ENCODE peak calls at places on chromosomes 1 and 21, in ten cellular contexts. One of them, this sample, is unnamed.

GRCh38 chr1:184759651-184760050 is 5.0 kb upstream of the EDEM3 start:
- DNase-seq in tibial artery: no peak
- DNase-seq in stimulated activated CD4-positive, alpha-beta T cell treated with anti-CD3 and anti-CD28 coated beads, Interleukin-1b, Interleukin-23, amount 100 ng/mL, for 24 hours: no peak
- DNase-seq in AG08396: no peak
- DNase-seq in NCI-H82: no peak
- DNase-seq in left colon: no peak
- DNase-seq in stimulated activated CD8-positive, alpha-beta memory T cell treated with anti-CD3 and anti-CD28 coated beads, Interleukin-4, amount 100 ng/mL, for 4 hours: no peak
- DNase-seq in progenitor cell of endocrine pancreas: no peak
- DNase-seq in fibroblast of the aortic adventitia: no peak
- DNase-seq in pancreas: no peak
- DNase-seq in this sample: no peak

GRCh38 chr1:213681788-213682340 is 305.9 kb upstream of the PROX1 start:
- DNase-seq in tibial artery: no peak
- DNase-seq in fibroblast of the aortic adventitia: no peak
- DNase-seq in stimulated activated CD4-positive, alpha-beta T cell treated with anti-CD3 and anti-CD28 coated beads, Interleukin-1b, Interleukin-23, amount 100 ng/mL, for 24 hours: no peak
- DNase-seq in NCI-H82: no peak
- DNase-seq in AG08396: no peak
- DNase-seq in pancreas: no peak
- DNase-seq in progenitor cell of endocrine pancreas: no peak
- DNase-seq in left colon: no peak
- DNase-seq in stimulated activated CD8-positive, alpha-beta memory T cell treated with anti-CD3 and anti-CD28 coated beads, Interleukin-4, amount 100 ng/mL, for 4 hours: no peak
- DNase-seq in this sample: no peak

GRCh38 chr1:17013598-17014320 is 2.0 kb upstream of the ATP13A2 start:
- DNase-seq in AG08396: no peak
- DNase-seq in tibial artery: peak
- DNase-seq in pancreas: no peak
- DNase-seq in left colon: no peak
- DNase-seq in stimulated activated CD4-positive, alpha-beta T cell treated with anti-CD3 and anti-CD28 coated beads, Interleukin-1b, Interleukin-23, amount 100 ng/mL, for 24 hours: no peak
- DNase-seq in progenitor cell of endocrine pancreas: no peak
- DNase-seq in NCI-H82: no peak
- DNase-seq in fibroblast of the aortic adventitia: no peak
- DNase-seq in stimulated activated CD8-positive, alpha-beta memory T cell treated with anti-CD3 and anti-CD28 coated beads, Interleukin-4, amount 100 ng/mL, for 4 hours: no peak
- DNase-seq in this sample: peak

GRCh38 chr1:162215902-162216301 is 146.4 kb downstream of the NOS1AP start:
- DNase-seq in AG08396: no peak
- DNase-seq in tibial artery: no peak
- DNase-seq in pancreas: no peak
- DNase-seq in progenitor cell of endocrine pancreas: no peak
- DNase-seq in NCI-H82: no peak
- DNase-seq in fibroblast of the aortic adventitia: no peak
- DNase-seq in left colon: peak
- DNase-seq in stimulated activated CD4-positive, alpha-beta T cell treated with anti-CD3 and anti-CD28 coated beads, Interleukin-1b, Interleukin-23, amount 100 ng/mL, for 24 hours: no peak
- DNase-seq in stimulated activated CD8-positive, alpha-beta memory T cell treated with anti-CD3 and anti-CD28 coated beads, Interleukin-4, amount 100 ng/mL, for 4 hours: no peak
- DNase-seq in this sample: no peak

GRCh38 chr1:220219136-220219442 is 53.2 kb downstream of the RAB3GAP2 start:
- DNase-seq in fibroblast of the aortic adventitia: no peak
- DNase-seq in left colon: no peak
- DNase-seq in stimulated activated CD8-positive, alpha-beta memory T cell treated with anti-CD3 and anti-CD28 coated beads, Interleukin-4, amount 100 ng/mL, for 4 hours: no peak
- DNase-seq in progenitor cell of endocrine pancreas: no peak
- DNase-seq in stimulated activated CD4-positive, alpha-beta T cell treated with anti-CD3 and anti-CD28 coated beads, Interleukin-1b, Interleukin-23, amount 100 ng/mL, for 24 hours: no peak
- DNase-seq in pancreas: no peak
- DNase-seq in tibial artery: no peak
- DNase-seq in NCI-H82: peak
- DNase-seq in AG08396: no peak
- DNase-seq in this sample: no peak

GRCh38 chr1:67888707-67889106 is 55.4 kb upstream of the GNG12 start:
- DNase-seq in left colon: no peak
- DNase-seq in stimulated activated CD4-positive, alpha-beta T cell treated with anti-CD3 and anti-CD28 coated beads, Interleukin-1b, Interleukin-23, amount 100 ng/mL, for 24 hours: no peak
- DNase-seq in progenitor cell of endocrine pancreas: no peak
- DNase-seq in AG08396: peak
- DNase-seq in pancreas: no peak
- DNase-seq in NCI-H82: no peak
- DNase-seq in fibroblast of the aortic adventitia: no peak
- DNase-seq in stimulated activated CD8-positive, alpha-beta memory T cell treated with anti-CD3 and anti-CD28 coated beads, Interleukin-4, amount 100 ng/mL, for 4 hours: no peak
- DNase-seq in tibial artery: no peak
- DNase-seq in this sample: no peak

GRCh38 chr1:234969630-234970370 is 158.8 kb downstream of the TOMM20 start:
- DNase-seq in left colon: no peak
- DNase-seq in AG08396: peak
- DNase-seq in stimulated activated CD4-positive, alpha-beta T cell treated with anti-CD3 and anti-CD28 coated beads, Interleukin-1b, Interleukin-23, amount 100 ng/mL, for 24 hours: no peak
- DNase-seq in fibroblast of the aortic adventitia: peak
- DNase-seq in tibial artery: no peak
- DNase-seq in stimulated activated CD8-positive, alpha-beta memory T cell treated with anti-CD3 and anti-CD28 coated beads, Interleukin-4, amount 100 ng/mL, for 4 hours: no peak
- DNase-seq in progenitor cell of endocrine pancreas: peak
- DNase-seq in NCI-H82: peak
- DNase-seq in pancreas: peak
- DNase-seq in this sample: peak

GRCh38 chr1:203675596-203676347 is 49.1 kb downstream of the ATP2B4 start:
- DNase-seq in stimulated activated CD4-positive, alpha-beta T cell treated with anti-CD3 and anti-CD28 coated beads, Interleukin-1b, Interleukin-23, amount 100 ng/mL, for 24 hours: no peak
- DNase-seq in pancreas: peak
- DNase-seq in NCI-H82: no peak
- DNase-seq in fibroblast of the aortic adventitia: no peak
- DNase-seq in stimulated activated CD8-positive, alpha-beta memory T cell treated with anti-CD3 and anti-CD28 coated beads, Interleukin-4, amount 100 ng/mL, for 4 hours: no peak
- DNase-seq in progenitor cell of endocrine pancreas: no peak
- DNase-seq in tibial artery: no peak
- DNase-seq in left colon: peak
- DNase-seq in AG08396: no peak
- DNase-seq in this sample: no peak

GRCh38 chr1:43285269-43285986 is at the start of gene C1orf210:
- DNase-seq in stimulated activated CD8-positive, alpha-beta memory T cell treated with anti-CD3 and anti-CD28 coated beads, Interleukin-4, amount 100 ng/mL, for 4 hours: no peak
- DNase-seq in stimulated activated CD4-positive, alpha-beta T cell treated with anti-CD3 and anti-CD28 coated beads, Interleukin-1b, Interleukin-23, amount 100 ng/mL, for 24 hours: no peak
- DNase-seq in left colon: peak
- DNase-seq in progenitor cell of endocrine pancreas: peak
- DNase-seq in tibial artery: no peak
- DNase-seq in pancreas: peak
- DNase-seq in NCI-H82: no peak
- DNase-seq in fibroblast of the aortic adventitia: no peak
- DNase-seq in AG08396: no peak
- DNase-seq in this sample: no peak

GRCh38 chr1:88609051-88609450 is 75.0 kb upstream of the PKN2 start:
- DNase-seq in stimulated activated CD8-positive, alpha-beta memory T cell treated with anti-CD3 and anti-CD28 coated beads, Interleukin-4, amount 100 ng/mL, for 4 hours: no peak
- DNase-seq in pancreas: no peak
- DNase-seq in stimulated activated CD4-positive, alpha-beta T cell treated with anti-CD3 and anti-CD28 coated beads, Interleukin-1b, Interleukin-23, amount 100 ng/mL, for 24 hours: no peak
- DNase-seq in tibial artery: no peak
- DNase-seq in left colon: no peak
- DNase-seq in AG08396: no peak
- DNase-seq in fibroblast of the aortic adventitia: no peak
- DNase-seq in NCI-H82: no peak
- DNase-seq in progenitor cell of endocrine pancreas: no peak
- DNase-seq in this sample: no peak

GRCh38 chr1:8388732-8389562 is 71.0 kb downstream of the SLC45A1 start:
- DNase-seq in progenitor cell of endocrine pancreas: no peak
- DNase-seq in NCI-H82: no peak
- DNase-seq in left colon: no peak
- DNase-seq in tibial artery: no peak
- DNase-seq in stimulated activated CD4-positive, alpha-beta T cell treated with anti-CD3 and anti-CD28 coated beads, Interleukin-1b, Interleukin-23, amount 100 ng/mL, for 24 hours: no peak
- DNase-seq in pancreas: no peak
- DNase-seq in AG08396: no peak
- DNase-seq in stimulated activated CD8-positive, alpha-beta memory T cell treated with anti-CD3 and anti-CD28 coated beads, Interleukin-4, amount 100 ng/mL, for 4 hours: no peak
- DNase-seq in fibroblast of the aortic adventitia: no peak
- DNase-seq in this sample: no peak

GRCh38 chr1:201406831-201407406 is 7.8 kb upstream of the LAD1 start:
- DNase-seq in left colon: peak
- DNase-seq in progenitor cell of endocrine pancreas: no peak
- DNase-seq in fibroblast of the aortic adventitia: no peak
- DNase-seq in stimulated activated CD4-positive, alpha-beta T cell treated with anti-CD3 and anti-CD28 coated beads, Interleukin-1b, Interleukin-23, amount 100 ng/mL, for 24 hours: no peak
- DNase-seq in AG08396: no peak
- DNase-seq in stimulated activated CD8-positive, alpha-beta memory T cell treated with anti-CD3 and anti-CD28 coated beads, Interleukin-4, amount 100 ng/mL, for 4 hours: no peak
- DNase-seq in pancreas: no peak
- DNase-seq in NCI-H82: no peak
- DNase-seq in tibial artery: no peak
- DNase-seq in this sample: no peak

GRCh38 chr1:15848143-15848928 is 829 bp downstream of the SPEN start:
- DNase-seq in stimulated activated CD4-positive, alpha-beta T cell treated with anti-CD3 and anti-CD28 coated beads, Interleukin-1b, Interleukin-23, amount 100 ng/mL, for 24 hours: no peak
- DNase-seq in AG08396: peak
- DNase-seq in NCI-H82: peak
- DNase-seq in fibroblast of the aortic adventitia: peak
- DNase-seq in progenitor cell of endocrine pancreas: peak
- DNase-seq in pancreas: peak
- DNase-seq in left colon: no peak
- DNase-seq in stimulated activated CD8-positive, alpha-beta memory T cell treated with anti-CD3 and anti-CD28 coated beads, Interleukin-4, amount 100 ng/mL, for 4 hours: no peak
- DNase-seq in tibial artery: peak
- DNase-seq in this sample: peak

GRCh38 chr1:53001128-53001527 is 60.9 kb upstream of the PODN start:
- DNase-seq in AG08396: no peak
- DNase-seq in tibial artery: no peak
- DNase-seq in pancreas: no peak
- DNase-seq in left colon: no peak
- DNase-seq in stimulated activated CD8-positive, alpha-beta memory T cell treated with anti-CD3 and anti-CD28 coated beads, Interleukin-4, amount 100 ng/mL, for 4 hours: no peak
- DNase-seq in fibroblast of the aortic adventitia: no peak
- DNase-seq in progenitor cell of endocrine pancreas: no peak
- DNase-seq in stimulated activated CD4-positive, alpha-beta T cell treated with anti-CD3 and anti-CD28 coated beads, Interleukin-1b, Interleukin-23, amount 100 ng/mL, for 24 hours: no peak
- DNase-seq in NCI-H82: no peak
- DNase-seq in this sample: no peak

GRCh38 chr21:45154511-45155508 is 80.4 kb downstream of the ADARB1 start:
- DNase-seq in stimulated activated CD4-positive, alpha-beta T cell treated with anti-CD3 and anti-CD28 coated beads, Interleukin-1b, Interleukin-23, amount 100 ng/mL, for 24 hours: no peak
- DNase-seq in fibroblast of the aortic adventitia: peak
- DNase-seq in progenitor cell of endocrine pancreas: no peak
- DNase-seq in left colon: no peak
- DNase-seq in stimulated activated CD8-positive, alpha-beta memory T cell treated with anti-CD3 and anti-CD28 coated beads, Interleukin-4, amount 100 ng/mL, for 4 hours: no peak
- DNase-seq in pancreas: no peak
- DNase-seq in NCI-H82: no peak
- DNase-seq in tibial artery: peak
- DNase-seq in AG08396: peak
- DNase-seq in this sample: no peak

GRCh38 chr1:222777463-222777862 is 37.4 kb upstream of the DISP1 start:
- DNase-seq in left colon: no peak
- DNase-seq in pancreas: no peak
- DNase-seq in AG08396: no peak
- DNase-seq in progenitor cell of endocrine pancreas: no peak
- DNase-seq in stimulated activated CD8-positive, alpha-beta memory T cell treated with anti-CD3 and anti-CD28 coated beads, Interleukin-4, amount 100 ng/mL, for 4 hours: no peak
- DNase-seq in fibroblast of the aortic adventitia: peak
- DNase-seq in NCI-H82: no peak
- DNase-seq in stimulated activated CD4-positive, alpha-beta T cell treated with anti-CD3 and anti-CD28 coated beads, Interleukin-1b, Interleukin-23, amount 100 ng/mL, for 24 hours: no peak
- DNase-seq in tibial artery: no peak
- DNase-seq in this sample: no peak

GRCh38 chr1:55362558-55362957 is 147.4 kb upstream of the USP24 start:
- DNase-seq in stimulated activated CD4-positive, alpha-beta T cell treated with anti-CD3 and anti-CD28 coated beads, Interleukin-1b, Interleukin-23, amount 100 ng/mL, for 24 hours: no peak
- DNase-seq in left colon: no peak
- DNase-seq in tibial artery: no peak
- DNase-seq in AG08396: peak
- DNase-seq in stimulated activated CD8-positive, alpha-beta memory T cell treated with anti-CD3 and anti-CD28 coated beads, Interleukin-4, amount 100 ng/mL, for 4 hours: no peak
- DNase-seq in fibroblast of the aortic adventitia: peak
- DNase-seq in progenitor cell of endocrine pancreas: no peak
- DNase-seq in pancreas: no peak
- DNase-seq in NCI-H82: no peak
- DNase-seq in this sample: no peak

GRCh38 chr1:111045033-111045722 is 81.5 kb upstream of the LRIF1 start:
- DNase-seq in pancreas: no peak
- DNase-seq in stimulated activated CD8-positive, alpha-beta memory T cell treated with anti-CD3 and anti-CD28 coated beads, Interleukin-4, amount 100 ng/mL, for 4 hours: no peak
- DNase-seq in fibroblast of the aortic adventitia: peak
- DNase-seq in NCI-H82: no peak
- DNase-seq in AG08396: no peak
- DNase-seq in left colon: no peak
- DNase-seq in progenitor cell of endocrine pancreas: no peak
- DNase-seq in tibial artery: no peak
- DNase-seq in stimulated activated CD4-positive, alpha-beta T cell treated with anti-CD3 and anti-CD28 coated beads, Interleukin-1b, Interleukin-23, amount 100 ng/mL, for 24 hours: no peak
- DNase-seq in this sample: no peak

GRCh38 chr1:22387888-22388564 is 63.6 kb upstream of the ZBTB40 start:
- DNase-seq in AG08396: no peak
- DNase-seq in NCI-H82: no peak
- DNase-seq in left colon: no peak
- DNase-seq in fibroblast of the aortic adventitia: peak
- DNase-seq in progenitor cell of endocrine pancreas: no peak
- DNase-seq in pancreas: no peak
- DNase-seq in stimulated activated CD4-positive, alpha-beta T cell treated with anti-CD3 and anti-CD28 coated beads, Interleukin-1b, Interleukin-23, amount 100 ng/mL, for 24 hours: no peak
- DNase-seq in tibial artery: no peak
- DNase-seq in stimulated activated CD8-positive, alpha-beta memory T cell treated with anti-CD3 and anti-CD28 coated beads, Interleukin-4, amount 100 ng/mL, for 4 hours: no peak
- DNase-seq in this sample: no peak

GRCh38 chr1:89607888-89608626 is 24.9 kb upstream of the LRRC8C start:
- DNase-seq in NCI-H82: peak
- DNase-seq in stimulated activated CD4-positive, alpha-beta T cell treated with anti-CD3 and anti-CD28 coated beads, Interleukin-1b, Interleukin-23, amount 100 ng/mL, for 24 hours: no peak
- DNase-seq in stimulated activated CD8-positive, alpha-beta memory T cell treated with anti-CD3 and anti-CD28 coated beads, Interleukin-4, amount 100 ng/mL, for 4 hours: no peak
- DNase-seq in pancreas: no peak
- DNase-seq in left colon: no peak
- DNase-seq in fibroblast of the aortic adventitia: no peak
- DNase-seq in progenitor cell of endocrine pancreas: no peak
- DNase-seq in AG08396: no peak
- DNase-seq in tibial artery: no peak
- DNase-seq in this sample: no peak

GRCh38 chr1:225950905-225951351 is 9.9 kb upstream of the LEFTY2 start:
- DNase-seq in stimulated activated CD4-positive, alpha-beta T cell treated with anti-CD3 and anti-CD28 coated beads, Interleukin-1b, Interleukin-23, amount 100 ng/mL, for 24 hours: no peak
- DNase-seq in NCI-H82: peak
- DNase-seq in pancreas: no peak
- DNase-seq in left colon: no peak
- DNase-seq in fibroblast of the aortic adventitia: no peak
- DNase-seq in tibial artery: no peak
- DNase-seq in AG08396: no peak
- DNase-seq in progenitor cell of endocrine pancreas: no peak
- DNase-seq in stimulated activated CD8-positive, alpha-beta memory T cell treated with anti-CD3 and anti-CD28 coated beads, Interleukin-4, amount 100 ng/mL, for 4 hours: no peak
- DNase-seq in this sample: no peak

GRCh38 chr21:25281134-25281533 is 326.1 kb downstream of the MRPL39 start:
- DNase-seq in left colon: no peak
- DNase-seq in stimulated activated CD4-positive, alpha-beta T cell treated with anti-CD3 and anti-CD28 coated beads, Interleukin-1b, Interleukin-23, amount 100 ng/mL, for 24 hours: no peak
- DNase-seq in tibial artery: no peak
- DNase-seq in pancreas: no peak
- DNase-seq in AG08396: no peak
- DNase-seq in stimulated activated CD8-positive, alpha-beta memory T cell treated with anti-CD3 and anti-CD28 coated beads, Interleukin-4, amount 100 ng/mL, for 4 hours: no peak
- DNase-seq in progenitor cell of endocrine pancreas: no peak
- DNase-seq in NCI-H82: peak
- DNase-seq in fibroblast of the aortic adventitia: no peak
- DNase-seq in this sample: no peak

GRCh38 chr1:172875892-172876291 is 174.8 kb downstream of the TNFSF18 start:
- DNase-seq in stimulated activated CD4-positive, alpha-beta T cell treated with anti-CD3 and anti-CD28 coated beads, Interleukin-1b, Interleukin-23, amount 100 ng/mL, for 24 hours: no peak
- DNase-seq in NCI-H82: no peak
- DNase-seq in progenitor cell of endocrine pancreas: no peak
- DNase-seq in fibroblast of the aortic adventitia: no peak
- DNase-seq in left colon: no peak
- DNase-seq in tibial artery: no peak
- DNase-seq in AG08396: no peak
- DNase-seq in stimulated activated CD8-positive, alpha-beta memory T cell treated with anti-CD3 and anti-CD28 coated beads, Interleukin-4, amount 100 ng/mL, for 4 hours: no peak
- DNase-seq in pancreas: no peak
- DNase-seq in this sample: no peak

GRCh38 chr1:61851849-61852692 is 109.8 kb downstream of the PATJ start:
- DNase-seq in AG08396: peak
- DNase-seq in tibial artery: no peak
- DNase-seq in left colon: no peak
- DNase-seq in stimulated activated CD8-positive, alpha-beta memory T cell treated with anti-CD3 and anti-CD28 coated beads, Interleukin-4, amount 100 ng/mL, for 4 hours: no peak
- DNase-seq in fibroblast of the aortic adventitia: peak
- DNase-seq in stimulated activated CD4-positive, alpha-beta T cell treated with anti-CD3 and anti-CD28 coated beads, Interleukin-1b, Interleukin-23, amount 100 ng/mL, for 24 hours: no peak
- DNase-seq in pancreas: no peak
- DNase-seq in NCI-H82: peak
- DNase-seq in progenitor cell of endocrine pancreas: no peak
- DNase-seq in this sample: peak

GRCh38 chr1:161166669-161167548 is 683 bp downstream of the PPOX start:
- DNase-seq in AG08396: no peak
- DNase-seq in NCI-H82: peak
- DNase-seq in progenitor cell of endocrine pancreas: no peak
- DNase-seq in tibial artery: no peak
- DNase-seq in left colon: no peak
- DNase-seq in fibroblast of the aortic adventitia: no peak
- DNase-seq in stimulated activated CD4-positive, alpha-beta T cell treated with anti-CD3 and anti-CD28 coated beads, Interleukin-1b, Interleukin-23, amount 100 ng/mL, for 24 hours: no peak
- DNase-seq in stimulated activated CD8-positive, alpha-beta memory T cell treated with anti-CD3 and anti-CD28 coated beads, Interleukin-4, amount 100 ng/mL, for 4 hours: no peak
- DNase-seq in pancreas: no peak
- DNase-seq in this sample: no peak

GRCh38 chr1:236489710-236490377 is 33.9 kb upstream of the LGALS8 start:
- DNase-seq in left colon: no peak
- DNase-seq in stimulated activated CD8-positive, alpha-beta memory T cell treated with anti-CD3 and anti-CD28 coated beads, Interleukin-4, amount 100 ng/mL, for 4 hours: no peak
- DNase-seq in tibial artery: no peak
- DNase-seq in AG08396: peak
- DNase-seq in pancreas: peak
- DNase-seq in fibroblast of the aortic adventitia: peak
- DNase-seq in stimulated activated CD4-positive, alpha-beta T cell treated with anti-CD3 and anti-CD28 coated beads, Interleukin-1b, Interleukin-23, amount 100 ng/mL, for 24 hours: no peak
- DNase-seq in progenitor cell of endocrine pancreas: no peak
- DNase-seq in NCI-H82: peak
- DNase-seq in this sample: peak

GRCh38 chr1:225458222-225458631 is 30.4 kb upstream of the LBR start:
- DNase-seq in NCI-H82: no peak
- DNase-seq in pancreas: no peak
- DNase-seq in AG08396: no peak
- DNase-seq in stimulated activated CD4-positive, alpha-beta T cell treated with anti-CD3 and anti-CD28 coated beads, Interleukin-1b, Interleukin-23, amount 100 ng/mL, for 24 hours: no peak
- DNase-seq in fibroblast of the aortic adventitia: peak
- DNase-seq in tibial artery: peak
- DNase-seq in stimulated activated CD8-positive, alpha-beta memory T cell treated with anti-CD3 and anti-CD28 coated beads, Interleukin-4, amount 100 ng/mL, for 4 hours: no peak
- DNase-seq in progenitor cell of endocrine pancreas: no peak
- DNase-seq in left colon: no peak
- DNase-seq in this sample: no peak

GRCh38 chr1:175472464-175472863 is 270.9 kb downstream of the TNR start:
- DNase-seq in pancreas: no peak
- DNase-seq in NCI-H82: no peak
- DNase-seq in stimulated activated CD8-positive, alpha-beta memory T cell treated with anti-CD3 and anti-CD28 coated beads, Interleukin-4, amount 100 ng/mL, for 4 hours: no peak
- DNase-seq in tibial artery: no peak
- DNase-seq in left colon: no peak
- DNase-seq in fibroblast of the aortic adventitia: no peak
- DNase-seq in progenitor cell of endocrine pancreas: no peak
- DNase-seq in AG08396: no peak
- DNase-seq in stimulated activated CD4-positive, alpha-beta T cell treated with anti-CD3 and anti-CD28 coated beads, Interleukin-1b, Interleukin-23, amount 100 ng/mL, for 24 hours: no peak
- DNase-seq in this sample: no peak

This sample was measured in frontal cortex.